ENCODE peak calls at places on chromosome 7, in ten cellular contexts. W is tibial artery, N is AG10803, D is fibroblast of pulmonary artery, F is BE2C, A is neural progenitor cell, I is AG09309, G is GM12865, U is ovary, X is uterus. T is an unnamed sample.
A peak's percentile ranks its signal among the peaks of the same experiment; 100 is the strongest.

GRCh38 chr7:159056722-159057121 is 87.9 kb downstream of the VIPR2 start:
- DNase-seq in W (no peak), N (no peak), D (no peak), F (no peak), A (no peak), I (no peak), G (no peak), U (no peak), X (no peak), T (no peak)

GRCh38 chr7:5701085-5701914 is 80.2 kb downstream of the RNF216 start:
- DNase-seq in W (no peak), N (no peak), D (no peak), F (no peak), A (no peak), I (no peak), G (peak; percentile 89), U (no peak), X (no peak), T (no peak)

GRCh38 chr7:51288896-51289607 is 27.6 kb downstream of the COBL start:
- DNase-seq in W (no peak), N (no peak), D (no peak), F (no peak), A (no peak), I (no peak), G (no peak), U (no peak), X (no peak), T (no peak)

GRCh38 chr7:79298145-79298760 is 155.2 kb downstream of the MAGI2 start:
- DNase-seq in W (no peak), N (peak; percentile 69), D (peak; percentile 83), F (peak; percentile 52), A (peak; percentile 37), I (peak; percentile 51), G (peak; percentile 43), U (no peak), X (peak; percentile 11), T (peak; percentile 58)

GRCh38 chr7:26705567-26705966 is 158.8 kb downstream of the SKAP2 start:
- DNase-seq in W (no peak), N (peak; percentile 96), D (peak; percentile 93), F (no peak), A (no peak), I (peak; percentile 79), G (no peak), U (no peak), X (peak; percentile 23), T (peak; percentile 86)

GRCh38 chr7:99380823-99381663 is 6.5 kb downstream of the ARPC1B start:
- DNase-seq in W (peak; percentile 36), N (no peak), D (peak; percentile 64), F (no peak), A (no peak), I (no peak), G (peak; percentile 96), U (no peak), X (no peak), T (no peak)

GRCh38 chr7:108189733-108190388 is 59.7 kb upstream of the LAMB4 start:
- DNase-seq in W (no peak), N (no peak), D (no peak), F (no peak), A (no peak), I (no peak), G (peak; percentile 81), U (no peak), X (no peak), T (no peak)

GRCh38 chr7:24406818-24407226 is 122.8 kb downstream of the NPY start:
- DNase-seq in W (no peak), N (no peak), D (no peak), F (no peak), A (peak; percentile 51), I (no peak), G (no peak), U (no peak), X (no peak), T (no peak)

GRCh38 chr7:80770061-80770460 is 131.6 kb downstream of the CD36 start:
- DNase-seq in W (no peak), N (peak; percentile 22), D (no peak), F (no peak), A (no peak), I (peak; percentile 57), G (no peak), U (no peak), X (no peak), T (no peak)

GRCh38 chr7:144720139-144720538 is 115.7 kb downstream of the TPK1 start:
- DNase-seq in W (no peak), N (no peak), D (peak; percentile 8), F (no peak), A (no peak), I (no peak), G (no peak), U (no peak), X (no peak), T (peak; percentile 28)

GRCh38 chr7:134789967-134790685 is 10.7 kb downstream of the CALD1 start:
- DNase-seq in W (no peak), N (peak; percentile 80), D (peak; percentile 93), F (peak; percentile 18), A (no peak), I (no peak), G (peak; percentile 27), U (no peak), X (peak; percentile 80), T (no peak)

GRCh38 chr7:26022578-26022977 is 129.4 kb upstream of the NFE2L3 start:
- DNase-seq in W (no peak), N (no peak), D (no peak), F (no peak), A (no peak), I (no peak), G (no peak), U (no peak), X (no peak), T (no peak)

DNA sequence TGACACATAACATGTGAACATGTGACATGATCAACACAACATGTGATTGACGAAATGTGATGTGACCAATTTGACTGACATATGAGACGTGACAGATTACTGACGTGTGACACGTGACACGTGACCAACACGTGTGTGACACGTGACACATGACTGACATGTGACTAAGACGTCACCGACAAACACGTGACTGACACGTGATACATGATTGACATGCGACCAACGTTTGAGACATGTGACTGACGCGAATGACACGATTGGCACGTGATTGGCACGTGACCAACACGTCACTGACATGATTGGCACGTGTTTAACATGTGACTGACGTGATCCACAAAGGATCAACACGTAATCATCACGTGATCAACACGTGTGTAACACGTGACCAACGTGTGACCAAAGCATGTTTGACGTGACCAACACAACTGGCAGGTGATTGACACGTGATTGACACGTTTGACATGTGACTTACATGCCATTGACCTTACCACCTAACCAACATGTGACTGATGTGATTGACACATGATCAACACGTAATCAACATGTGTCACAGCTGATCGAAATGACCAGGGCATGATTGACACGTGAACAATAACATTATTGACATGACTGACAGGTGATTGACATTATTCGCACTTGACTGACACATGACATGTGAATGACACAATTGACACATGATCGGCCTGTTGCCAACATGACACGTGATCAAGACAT is 23.7 kb downstream of the CRPPA start:
- DNase-seq in W (no peak), N (no peak), D (no peak), F (no peak), A (no peak), I (no peak), G (no peak), U (no peak), X (no peak), T (no peak)
- H3K4me3 ChIP-seq in W (no peak overlapping the region), N (no peak overlapping the region), D (no peak overlapping the region), F (no peak overlapping the region), A (no peak overlapping the region), I (no peak overlapping the region), G (no peak overlapping the region), U (no peak overlapping the region), X (no peak overlapping the region), T (no peak overlapping the region)

GRCh38 chr7:125670926-125671572 is 741.4 kb upstream of the POT1 start:
- DNase-seq in W (no peak), N (no peak), D (peak; percentile 60), F (no peak), A (peak; percentile 50), I (no peak), G (peak; percentile 20), U (no peak), X (no peak), T (peak; percentile 9)
- TF ChIP-seq CTCF in W (peak; percentile 33), N (peak; percentile 11), D (peak; percentile 69), F (peak; percentile 75), A (peak; percentile 77), I (no peak), G (peak; percentile 50), U (no peak), X (no peak), T (peak; percentile 43)

GRCh38 chr7:95546647-95547046 is 49.7 kb downstream of the PDK4 start:
- DNase-seq in W (no peak), N (no peak), D (no peak), F (no peak), A (no peak), I (no peak), G (no peak), U (no peak), X (no peak), T (no peak)

GRCh38 chr7:95544174-95544573 is 52.1 kb downstream of the PDK4 start:
- DNase-seq in W (no peak), N (no peak), D (no peak), F (no peak), A (no peak), I (no peak), G (no peak), U (no peak), X (no peak), T (no peak)

GRCh38 chr7:95545666-95546065 is 50.6 kb downstream of the PDK4 start:
- DNase-seq in W (no peak), N (no peak), D (no peak), F (no peak), A (no peak), I (no peak), G (no peak), U (no peak), X (no peak), T (no peak)

GRCh38 chr7:95543312-95543711 is 53.0 kb downstream of the PDK4 start:
- DNase-seq in W (no peak), N (no peak), D (no peak), F (no peak), A (no peak), I (no peak), G (no peak), U (no peak), X (no peak), T (no peak)

DNA sequence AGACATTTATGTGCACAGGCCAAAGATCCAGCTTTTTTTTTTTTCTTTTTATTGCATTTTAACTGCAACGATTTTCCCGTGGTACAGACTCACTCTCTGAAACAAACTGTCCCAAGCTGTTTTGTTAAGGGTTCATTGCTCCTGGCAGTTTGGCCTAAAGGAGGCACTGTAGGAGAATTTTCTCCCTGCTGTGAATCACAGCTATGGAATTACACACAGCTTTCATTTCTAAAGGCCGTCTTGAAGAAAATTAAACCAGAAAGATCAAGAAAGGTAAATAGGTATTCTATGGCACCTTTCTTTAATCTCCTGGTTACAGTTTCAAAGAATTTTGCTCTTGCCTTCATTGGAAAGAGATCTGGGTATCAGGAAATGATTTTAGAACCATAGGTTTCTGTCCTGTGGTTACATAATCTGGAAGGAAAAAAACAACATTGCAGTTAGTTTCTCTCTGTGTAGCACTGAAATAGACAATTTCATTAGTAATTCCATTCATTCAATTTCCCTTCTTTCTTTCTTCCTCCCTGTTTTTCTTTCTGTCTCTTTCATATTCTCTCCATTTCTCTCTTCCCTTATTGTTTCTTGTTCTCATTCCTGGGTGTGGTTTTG is 51.2 kb downstream of the PDK4 start:
- DNase-seq in W (peak; percentile 62), N (peak; percentile 66), D (peak; percentile 85), F (no peak), A (peak; percentile 42), I (peak; percentile 27), G (no peak), U (peak; percentile 50), X (peak; percentile 74), T (peak; percentile 31)
- H3K4me3 ChIP-seq in W (peak overlapping the region; percentile 39), N (peak overlapping the region; percentile 53), D (peak overlapping the region; percentile 39), F (no peak overlapping the region), A (no peak overlapping the region), I (no peak overlapping the region), G (no peak overlapping the region), U (peak overlapping the region; percentile 29), X (peak overlapping the region; percentile 30), T (no peak overlapping the region)

GRCh38 chr7:139619367-139619657 is 95.8 kb downstream of the CLEC2L start:
- DNase-seq in W (no peak), N (peak; percentile 80), D (peak; percentile 76), F (no peak), A (no peak), I (peak; percentile 33), G (no peak), U (no peak), X (no peak), T (peak; percentile 55)
- TF ChIP-seq CTCF in W (no peak), N (peak; percentile 39), D (peak; percentile 16), F (no peak), A (no peak), I (no peak), G (no peak), U (no peak), X (no peak), T (no peak)